ENCODE peak calls at places on chromosome 13, in ten cellular contexts. H, M, T, J, C, W, Y, A, F and Z are unnamed samples.

GRCh38 chr13:74128171-74128767 is 5.9 kb downstream of the KLF12 start:
- DNase-seq in H (no peak), M (no peak), T (no peak), J (no peak), C (no peak), W (no peak), Y (no peak), A (no peak), F (no peak), Z (no peak)

GRCh38 chr13:24097064-24097463 is 63.5 kb upstream of the SPATA13 start:
- DNase-seq in H (no peak), M (no peak), T (no peak), J (no peak), C (peak), W (no peak), Y (no peak), A (no peak), F (no peak), Z (no peak)

GRCh38 chr13:49714757-49715156 is 23.5 kb upstream of the EBPL start:
- DNase-seq in H (no peak), M (no peak), T (no peak), J (no peak), C (no peak), W (no peak), Y (no peak), A (no peak), F (no peak), Z (no peak)

GRCh38 chr13:59144700-59145099 is 1019.0 kb downstream of the DIAPH3 start:
- DNase-seq in H (no peak), M (no peak), T (no peak), J (no peak), C (no peak), W (no peak), Y (no peak), A (no peak), F (no peak), Z (no peak)

GRCh38 chr13:37403776-37404497 is 194.6 kb downstream of the POSTN start:
- DNase-seq in H (no peak), M (no peak), T (no peak), J (peak), C (peak), W (no peak), Y (no peak), A (no peak), F (no peak), Z (no peak)

GRCh38 chr13:28531195-28531955 is 36.4 kb upstream of the FLT1 start:
- DNase-seq in H (no peak), M (no peak), T (no peak), J (peak), C (peak), W (peak), Y (peak), A (no peak), F (no peak), Z (no peak)

GRCh38 chr13:21735621-21736401 is 64.9 kb downstream of the FGF9 start:
- DNase-seq in H (no peak), M (no peak), T (no peak), J (no peak), C (peak), W (no peak), Y (no peak), A (no peak), F (no peak), Z (no peak)

GRCh38 chr13:106446011-106446410 is 89.5 kb downstream of the EFNB2 start:
- DNase-seq in H (no peak), M (no peak), T (no peak), J (no peak), C (no peak), W (no peak), Y (no peak), A (no peak), F (no peak), Z (no peak)

GRCh38 chr13:20363604-20364003 is 131.5 kb upstream of the GJB6 start:
- DNase-seq in H (no peak), M (no peak), T (no peak), J (no peak), C (peak), W (peak), Y (no peak), A (no peak), F (no peak), Z (no peak)

GRCh38 chr13:67119481-67119883 is 110.7 kb downstream of the PCDH9 start:
- DNase-seq in H (no peak), M (no peak), T (no peak), J (peak), C (no peak), W (no peak), Y (no peak), A (no peak), F (no peak), Z (no peak)

GRCh38 chr13:99371956-99372355 is 64.8 kb upstream of the GPR183 start:
- DNase-seq in H (no peak), M (peak), T (no peak), J (no peak), C (no peak), W (no peak), Y (no peak), A (peak), F (peak), Z (peak)

GRCh38 chr13:24672141-24673132 is 7.8 kb upstream of the ATP12A start:
- DNase-seq in H (no peak), M (peak), T (no peak), J (no peak), C (no peak), W (no peak), Y (no peak), A (no peak), F (no peak), Z (no peak)

GRCh38 chr13:38735655-38736440 is 49.0 kb downstream of the FREM2 start:
- DNase-seq in H (no peak), M (no peak), T (no peak), J (no peak), C (no peak), W (peak), Y (no peak), A (no peak), F (no peak), Z (no peak)

GRCh38 chr13:46179576-46180368 is 2.2 kb downstream of the LCP1 start:
- DNase-seq in H (no peak), M (peak), T (peak), J (no peak), C (no peak), W (no peak), Y (peak), A (no peak), F (peak), Z (no peak)

GRCh38 chr13:66675620-66676019 is 554.5 kb downstream of the PCDH9 start:
- DNase-seq in H (no peak), M (no peak), T (no peak), J (no peak), C (no peak), W (no peak), Y (no peak), A (no peak), F (no peak), Z (no peak)

GRCh38 chr13:93674337-93674755 is 447.7 kb downstream of the GPC6 start:
- DNase-seq in H (no peak), M (no peak), T (no peak), J (no peak), C (no peak), W (no peak), Y (no peak), A (no peak), F (no peak), Z (no peak)

GRCh38 chr13:40644838-40645620 is 21.4 kb downstream of the FOXO1 start:
- DNase-seq in H (no peak), M (no peak), T (no peak), J (no peak), C (no peak), W (no peak), Y (peak), A (no peak), F (no peak), Z (no peak)

GRCh38 chr13:98060282-98060681 is 82.6 kb upstream of the FARP1 start:
- DNase-seq in H (no peak), M (no peak), T (no peak), J (no peak), C (no peak), W (no peak), Y (no peak), A (no peak), F (no peak), Z (no peak)

GRCh38 chr13:28320884-28321574 is 173.9 kb downstream of the FLT1 start:
- DNase-seq in H (no peak), M (no peak), T (no peak), J (no peak), C (peak), W (peak), Y (no peak), A (no peak), F (no peak), Z (no peak)

GRCh38 chr13:111043575-111043982 is 71.5 kb upstream of the ARHGEF7 start:
- DNase-seq in H (no peak), M (no peak), T (no peak), J (peak), C (peak), W (no peak), Y (no peak), A (no peak), F (no peak), Z (no peak)